ENCODE peak calls at places on chromosomes 7 and 10, in eight cellular contexts. A is lower lobe of right lung, F is GM23248, E is MM.1S, W is GM23338, V is HCT116, X is gastrocnemius medialis, C is tibial nerve. B is an unnamed sample.

GRCh38 chr7:151588982-151589381 is 69.3 kb upstream of the RHEB start:
- DNase-seq in C (no peak), A (no peak), W (no peak), X (no peak), V (no peak), E (no peak), F (no peak), B (no peak)

GRCh38 chr10:122051609-122052385 is 62.8 kb downstream of the TACC2 start:
- DNase-seq in C (peak; percentile 65), E (no peak), A (peak; percentile 74), X (peak; percentile 52), W (peak; percentile 92), V (peak; percentile 79), F (peak; percentile 85), B (peak; percentile 60)

GRCh38 chr10:29254123-29255046 is 34.5 kb upstream of the LYZL1 start:
- DNase-seq in A (no peak), E (no peak), W (no peak), X (no peak), V (no peak), F (no peak), C (no peak), B (no peak)

GRCh38 chr10:6045600-6046457 is 16.3 kb downstream of the IL2RA start:
- DNase-seq in X (no peak), W (no peak), A (no peak), F (no peak), E (no peak), V (no peak), C (no peak), B (no peak)

GRCh38 chr7:103851357-103851756 is 138.1 kb downstream of the RELN start:
- DNase-seq in E (peak; percentile 52), V (no peak), F (peak; percentile 61), A (no peak), C (no peak), W (peak; percentile 80), X (no peak), B (no peak)

GRCh38 chr7:15989194-15989593 is 302.7 kb upstream of the MEOX2 start:
- DNase-seq in W (no peak), V (no peak), E (no peak), X (no peak), F (no peak), C (no peak), A (no peak), B (no peak)

GRCh38 chr7:103425177-103425576 is 20.8 kb downstream of the SLC26A5 start:
- DNase-seq in X (no peak), A (no peak), F (no peak), W (peak; percentile 11), E (no peak), C (no peak), V (no peak), B (no peak)

GRCh38 chr10:99966306-99966705 is 43.4 kb downstream of the DNMBP start:
- DNase-seq in E (no peak), X (no peak), C (no peak), V (peak; percentile 89), F (peak; percentile 97), W (no peak), A (no peak), B (no peak)

GRCh38 chr10:61397175-61397986 is 55.8 kb downstream of the TMEM26 start:
- DNase-seq in A (no peak), V (no peak), W (no peak), F (peak; percentile 84), X (no peak), E (peak; percentile 48), C (no peak), B (no peak)

GRCh38 chr10:33143160-33143728 is 185.2 kb upstream of the ITGB1 start:
- DNase-seq in X (no peak), A (no peak), W (no peak), F (peak; percentile 95), C (no peak), E (no peak), V (no peak), B (no peak)

GRCh38 chr10:25048463-25048862 is 32.1 kb downstream of the THNSL1 start:
- DNase-seq in A (no peak), E (no peak), C (peak; percentile 36), X (no peak), W (no peak), V (no peak), F (no peak), B (peak; percentile 46)

GRCh38 chr10:93542358-93542791 is 24.1 kb upstream of the FFAR4 start:
- DNase-seq in E (no peak), V (no peak), X (no peak), C (peak; percentile 27), W (no peak), A (no peak), F (peak; percentile 30), B (no peak)

GRCh38 chr7:137345799-137346449 is 2.4 kb upstream of the PTN start:
- DNase-seq in V (no peak), F (no peak), A (no peak), X (no peak), W (peak; percentile 40), C (no peak), E (no peak), B (no peak)

GRCh38 chr10:94224656-94225055 is 138.1 kb downstream of the NOC3L start:
- DNase-seq in C (no peak), W (no peak), X (no peak), E (no peak), F (peak; percentile 81), V (no peak), A (no peak), B (no peak)

GRCh38 chr7:127865466-127865865 is 165.8 kb downstream of the LRRC4 start:
- DNase-seq in W (no peak), V (no peak), A (no peak), E (peak; percentile 68), F (peak; percentile 76), C (no peak), X (no peak), B (no peak)

GRCh38 chr7:54712777-54713176 is 46.2 kb downstream of the SEC61G start:
- DNase-seq in C (no peak), A (no peak), E (no peak), W (no peak), X (no peak), V (no peak), F (no peak), B (no peak)

GRCh38 chr10:52752801-52753437 is 19.7 kb downstream of the MBL2 start:
- DNase-seq in X (no peak), F (no peak), A (no peak), C (no peak), W (no peak), V (no peak), E (no peak), B (no peak)

GRCh38 chr7:50828801-50829200 is 46.1 kb upstream of the GRB10 start:
- DNase-seq in V (no peak), A (no peak), W (no peak), F (no peak), C (no peak), E (no peak), X (no peak), B (no peak)

GRCh38 chr10:62858364-62858763 is 42.2 kb upstream of the EGR2 start:
- DNase-seq in E (no peak), C (no peak), X (no peak), F (peak; percentile 74), A (no peak), V (peak; percentile 6), W (peak; percentile 43), B (peak; percentile 22)

GRCh38 chr10:97190452-97190851 is 4.7 kb upstream of the SLIT1 start:
- DNase-seq in E (no peak), F (no peak), X (no peak), W (no peak), A (no peak), C (no peak), V (no peak), B (no peak)

GRCh38 chr10:111109506-111110242 is 32.8 kb downstream of the ADRA2A start:
- DNase-seq in F (no peak), W (no peak), E (no peak), A (no peak), X (no peak), C (no peak), V (no peak), B (no peak)

GRCh38 chr10:111107023-111107422 is 30.2 kb downstream of the ADRA2A start:
- DNase-seq in W (peak; percentile 39), F (no peak), A (no peak), C (no peak), E (no peak), X (no peak), V (no peak), B (no peak)

GRCh38 chr10:111108441-111108840 is 31.6 kb downstream of the ADRA2A start:
- DNase-seq in C (no peak), A (no peak), F (no peak), X (no peak), W (no peak), E (no peak), V (no peak), B (no peak)

GRCh38 chr10:111106081-111106480 is 29.3 kb downstream of the ADRA2A start:
- DNase-seq in W (no peak), E (no peak), C (no peak), X (no peak), A (no peak), F (no peak), V (no peak), B (peak; percentile 44)

GRCh38 chr10:111107846-111108245 is 31.0 kb downstream of the ADRA2A start:
- DNase-seq in W (no peak), F (no peak), E (no peak), C (no peak), A (no peak), X (no peak), V (no peak), B (peak; percentile 27)
- H3K4me1 ChIP-seq in W (no peaks in the 10 kb centered on the region), F (no peaks in the 10 kb centered on the region), E (peaks cover 8% of the 10 kb centered on the region), C (no peaks in the 10 kb centered on the region), A (no peaks in the 10 kb centered on the region), X (no peaks in the 10 kb centered on the region), V (no peaks in the 10 kb centered on the region), B (no peaks in the 10 kb centered on the region)

GRCh38 chr10:82982110-82982608 is 1107.2 kb downstream of the NRG3 start:
- DNase-seq in C (no peak), F (peak; percentile 91), V (no peak), W (no peak), A (no peak), X (no peak), E (no peak), B (no peak)
- H3K4me3 ChIP-seq in C (no peak overlapping the region), F (no peak overlapping the region), V (no peak overlapping the region), W (no peak overlapping the region), A (no peak overlapping the region), X (no peak overlapping the region), E (no peak overlapping the region), B (no peak overlapping the region)

GRCh38 chr7:69399038-69399800 is 199.1 kb upstream of the AUTS2 start:
- DNase-seq in F (peak; percentile 87), C (no peak), W (peak; percentile 43), A (no peak), V (no peak), E (no peak), X (peak; percentile 12), B (no peak)
- H3K27ac ChIP-seq in F (peak overlapping the region; percentile 14), C (no peak overlapping the region), W (no peak overlapping the region), A (no peak overlapping the region), V (no peak overlapping the region), E (no peak overlapping the region), X (no peak overlapping the region), B (no peak overlapping the region)

DNA sequence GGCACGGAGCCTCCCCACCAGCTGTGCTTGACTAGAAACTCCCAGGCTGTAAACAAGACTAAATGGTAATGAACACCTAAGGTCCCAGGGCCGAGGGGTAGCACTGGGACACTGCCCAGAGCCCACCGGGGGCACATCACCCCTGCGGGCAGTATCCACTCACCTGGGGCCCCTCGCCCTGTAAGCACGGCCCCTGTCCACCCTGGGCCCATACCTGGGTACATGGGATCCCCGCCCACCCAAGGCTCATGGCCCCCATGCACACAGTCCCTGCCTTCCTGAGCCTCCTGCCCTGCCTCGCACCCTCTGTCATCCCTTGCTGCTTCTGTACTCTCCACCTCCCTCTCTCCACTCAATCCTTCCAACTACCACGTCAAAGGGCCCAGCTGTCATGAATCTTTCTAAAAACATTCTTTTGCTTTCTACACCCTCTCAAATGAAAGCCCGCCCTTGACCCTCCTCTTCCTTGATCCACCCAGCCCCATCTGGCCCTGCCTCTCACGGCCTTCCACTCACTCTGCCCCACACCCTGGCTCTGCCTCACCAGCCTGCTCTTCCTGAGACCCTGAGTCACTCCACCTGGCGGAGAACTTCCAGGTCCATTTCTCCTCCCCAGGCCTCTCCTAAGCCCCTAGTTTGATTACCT is 173.1 kb downstream of the PARD3 start:
- DNase-seq in V (no peak), E (no peak), C (no peak), W (no peak), F (no peak), A (no peak), X (no peak), B (no peak)
- H3K4me1 ChIP-seq in V (no peaks in the 10 kb centered on the region), E (peaks cover 8% of the 10 kb centered on the region), C (peaks cover 3% of the 10 kb centered on the region), W (peaks cover 14% of the 10 kb centered on the region), F (peaks cover 6% of the 10 kb centered on the region), A (peaks cover 14% of the 10 kb centered on the region), X (peaks cover 14% of the 10 kb centered on the region), B (peaks cover 25% of the 10 kb centered on the region)